ENCODE peak calls at places on chromosomes 7 and 10, in nine cellular contexts. P, B, W, G, J, I, Z, E and X are unnamed samples. For H3K4me1, the result is how much of the 10 kb centered on the place peaks cover.

GRCh38 chr10:93462881-93463280 is 19.3 kb downstream of the MYOF start:
- DNase-seq in Z (peak), W (no peak), G (no peak), J (no peak), E (no peak), P (no peak), I (no peak), B (no peak), X (no peak)

GRCh38 chr7:138902156-138902555 is 79.0 kb downstream of the KIAA1549 start:
- DNase-seq in P (no peak), B (no peak), I (no peak), Z (no peak), G (no peak), W (no peak), J (no peak), E (no peak), X (no peak)

GRCh38 chr7:2819954-2820397 is 24.1 kb downstream of the GNA12 start:
- DNase-seq in Z (no peak), P (no peak), E (no peak), B (no peak), G (no peak), J (no peak), W (no peak), I (no peak), X (peak)

GRCh38 chr7:47537716-47538640 is 43.9 kb downstream of the TNS3 start:
- DNase-seq in W (no peak), P (peak), Z (no peak), I (no peak), B (no peak), J (no peak), G (no peak), E (no peak), X (no peak)

GRCh38 chr7:119228482-119228881 is 1004.0 kb downstream of the ANKRD7 start:
- DNase-seq in E (no peak), B (no peak), G (no peak), Z (no peak), I (peak), W (no peak), J (no peak), P (no peak), X (no peak)

GRCh38 chr10:47286591-47287325 is 13.2 kb upstream of the GDF10 start:
- DNase-seq in J (no peak), P (no peak), W (no peak), E (no peak), Z (no peak), B (peak), G (no peak), I (no peak), X (no peak)

GRCh38 chr10:126063353-126063791 is 167.0 kb downstream of the FANK1 start:
- DNase-seq in J (no peak), Z (peak), P (no peak), W (no peak), E (no peak), I (no peak), B (peak), G (no peak), X (no peak)

GRCh38 chr10:30915141-30915540 is 116.5 kb downstream of the ZNF438 start:
- DNase-seq in E (no peak), J (no peak), W (no peak), I (no peak), B (no peak), Z (no peak), G (no peak), P (no peak), X (no peak)

GRCh38 chr7:140676303-140676702 is 3.6 kb downstream of the ADCK2 start:
- DNase-seq in P (no peak), W (no peak), J (no peak), E (no peak), B (no peak), I (peak), Z (no peak), G (no peak), X (no peak)

GRCh38 chr7:101164071-101164840 is 1.1 kb downstream of the VGF start:
- DNase-seq in E (no peak), I (no peak), B (no peak), G (no peak), P (no peak), Z (peak), W (peak), J (no peak), X (peak)

GRCh38 chr10:24901686-24902399 is 50.6 kb downstream of the PRTFDC1 start:
- DNase-seq in I (peak), B (no peak), P (peak), J (peak), E (no peak), Z (peak), W (peak), G (peak), X (peak)

GRCh38 chr7:22256702-22257101 is 100.3 kb downstream of the RAPGEF5 start:
- DNase-seq in W (no peak), J (no peak), Z (no peak), P (no peak), B (no peak), G (no peak), E (no peak), I (no peak), X (no peak)

GRCh38 chr7:2931034-2931415 is 86.9 kb upstream of the GNA12 start:
- DNase-seq in Z (no peak), E (no peak), B (no peak), J (no peak), W (no peak), P (no peak), I (no peak), G (no peak), X (peak)

GRCh38 chr10:103648231-103648950 is 154.9 kb downstream of the NEURL1 start:
- DNase-seq in G (no peak), P (no peak), I (no peak), B (no peak), J (no peak), W (peak), E (no peak), Z (no peak), X (peak)

GRCh38 chr7:138370956-138371355 is 89.1 kb upstream of the TRIM24 start:
- DNase-seq in G (no peak), I (no peak), W (no peak), P (no peak), B (no peak), Z (no peak), E (no peak), J (no peak), X (no peak)

GRCh38 chr10:89481662-89482061 is 53.7 kb downstream of the SLC16A12 start:
- DNase-seq in E (no peak), I (no peak), Z (peak), W (no peak), B (no peak), G (no peak), J (no peak), P (no peak), X (no peak)

GRCh38 chr7:150586068-150586777 is 19.0 kb downstream of the GIMAP4 start:
- DNase-seq in I (no peak), P (no peak), B (no peak), Z (no peak), W (no peak), J (no peak), G (no peak), E (no peak), X (no peak)

GRCh38 chr10:120400601-120401000 is 56.4 kb upstream of the PLPP4 start:
- DNase-seq in I (no peak), G (no peak), J (no peak), W (no peak), P (no peak), B (no peak), E (no peak), Z (no peak), X (no peak)

GRCh38 chr10:80497187-80498038 is 40.3 kb upstream of the SH2D4B start:
- DNase-seq in Z (no peak), E (no peak), W (no peak), G (peak), P (peak), I (no peak), J (no peak), B (no peak), X (peak)

GRCh38 chr7:23357190-23358093 is 58.3 kb downstream of the MALSU1 start:
- DNase-seq in J (no peak), B (no peak), P (no peak), I (peak), E (no peak), Z (peak), W (no peak), G (no peak), X (no peak)

GRCh38 chr7:152355474-152356057 is 80.2 kb downstream of the KMT2C start:
- DNase-seq in B (no peak), P (no peak), G (no peak), I (no peak), E (no peak), W (no peak), J (no peak), Z (no peak), X (no peak)

GRCh38 chr10:111745982-111746381 is 437.6 kb downstream of the GPAM start:
- DNase-seq in P (no peak), W (no peak), I (no peak), J (no peak), B (no peak), Z (no peak), E (no peak), G (no peak), X (no peak)

GRCh38 chr7:117098457-117098856 is 145.2 kb downstream of the ST7 start:
- DNase-seq in B (no peak), G (no peak), E (no peak), I (no peak), P (no peak), J (no peak), Z (no peak), W (no peak), X (no peak)

GRCh38 chr7:100471021-100471420 is 7.0 kb upstream of the SPACDR start:
- DNase-seq in Z (no peak), J (no peak), G (no peak), W (no peak), P (no peak), E (no peak), I (no peak), B (no peak), X (peak)

GRCh38 chr10:126243306-126243705 is 145.0 kb downstream of the ADAM12 start:
- DNase-seq in W (no peak), B (no peak), E (no peak), G (no peak), Z (no peak), I (no peak), J (no peak), P (no peak), X (no peak)

GRCh38 chr7:105638942-105639495 is 57.7 kb upstream of the EFCAB10 start:
- DNase-seq in P (no peak), Z (no peak), I (no peak), G (peak), W (no peak), E (no peak), J (no peak), B (no peak), X (no peak)

GRCh38 chr7:2403718-2404648 is 572 bp downstream of the CHST12 start:
- DNase-seq in P (peak), Z (no peak), I (peak), J (no peak), E (no peak), W (peak), G (peak), B (no peak), X (peak)

GRCh38 chr7:28722684-28723083 is 235.4 kb downstream of the TRIL start:
- DNase-seq in B (no peak), P (no peak), Z (no peak), I (no peak), G (no peak), W (no peak), J (no peak), E (no peak), X (no peak)

GRCh38 chr7:128304212-128304611 is 39.5 kb downstream of the RBM28 start:
- DNase-seq in P (no peak), E (no peak), Z (no peak), G (no peak), J (no peak), W (no peak), I (no peak), B (no peak), X (no peak)

GRCh38 chr7:120554960-120555571 is 282.1 kb downstream of the KCND2 start:
- DNase-seq in G (peak), B (no peak), E (no peak), I (peak), Z (peak), J (no peak), P (no peak), W (peak), X (no peak)

GRCh38 chr7:117870405-117870905 is 2.8 kb downstream of the CTTNBP2 start:
- DNase-seq in B (no peak), E (no peak), G (no peak), I (no peak), Z (no peak), W (no peak), J (no peak), P (no peak), X (no peak)

GRCh38 chr10:103618575-103619423 is 125.3 kb downstream of the NEURL1 start:
- DNase-seq in Z (no peak), P (peak), J (peak), B (no peak), W (peak), G (peak), I (no peak), E (no peak), X (peak)

GRCh38 chr7:188727-189500 is 3.5 kb upstream of the FAM20C start:
- DNase-seq in W (no peak), P (no peak), B (no peak), Z (no peak), E (no peak), G (no peak), J (no peak), I (no peak), X (no peak)

GRCh38 chr7:19122018-19122588 is 4.7 kb upstream of the TWIST1 start:
- DNase-seq in I (peak), G (no peak), P (no peak), B (no peak), Z (peak), J (no peak), E (no peak), W (no peak), X (no peak)

GRCh38 chr7:151091431-151091830 is 5.2 kb downstream of the AGAP3 start:
- DNase-seq in I (peak), P (no peak), G (peak), J (no peak), E (no peak), B (no peak), Z (peak), W (no peak), X (no peak)

GRCh38 chr7:5824297-5824610 is 42.8 kb upstream of the RNF216 start:
- DNase-seq in W (no peak), I (no peak), Z (no peak), P (no peak), E (peak), B (no peak), G (no peak), J (no peak), X (no peak)

GRCh38 chr7:37448637-37449331 is at the start of gene ELMO1:
- DNase-seq in J (peak), B (peak), W (peak), I (peak), E (peak), G (peak), Z (peak), P (peak), X (peak)

GRCh38 chr10:113820507-113820906 is 33.4 kb downstream of the DCLRE1A start:
- DNase-seq in E (no peak), W (no peak), G (no peak), B (no peak), J (no peak), I (no peak), P (no peak), Z (no peak), X (no peak)

GRCh38 chr7:50679218-50680007 is 103.3 kb downstream of the GRB10 start:
- DNase-seq in W (no peak), G (no peak), P (no peak), J (no peak), I (peak), Z (peak), B (no peak), E (no peak), X (no peak)

GRCh38 chr10:5547934-5548660 is 23.3 kb downstream of the CALML3 start:
- DNase-seq in E (no peak), J (no peak), W (no peak), B (peak), P (peak), G (peak), I (no peak), Z (peak), X (no peak)

GRCh38 chr10:5545778-5546710 is 21.3 kb downstream of the CALML3 start:
- DNase-seq in Z (peak), G (peak), J (no peak), W (peak), I (no peak), P (peak), B (peak), E (no peak), X (peak)

GRCh38 chr10:5545426-5545777 is 20.6 kb downstream of the CALML3 start:
- DNase-seq in J (no peak), E (no peak), Z (no peak), P (no peak), I (no peak), B (no peak), G (no peak), W (no peak), X (no peak)

GRCh38 chr10:5547684-5547933 is 22.8 kb downstream of the CALML3 start:
- DNase-seq in B (no peak), E (no peak), W (no peak), G (no peak), J (no peak), P (no peak), I (no peak), Z (no peak), X (no peak)

GRCh38 chr10:5546891-5547683 is 22.3 kb downstream of the CALML3 start:
- DNase-seq in G (peak), B (peak), Z (peak), I (no peak), J (no peak), W (no peak), E (no peak), P (peak), X (no peak)
- H3K4me3 ChIP-seq in G (no peak), B (peak), Z (peak), I (peak), J (peak), W (no peak), E (no peak), P (no peak), X (no peak)

DNA sequence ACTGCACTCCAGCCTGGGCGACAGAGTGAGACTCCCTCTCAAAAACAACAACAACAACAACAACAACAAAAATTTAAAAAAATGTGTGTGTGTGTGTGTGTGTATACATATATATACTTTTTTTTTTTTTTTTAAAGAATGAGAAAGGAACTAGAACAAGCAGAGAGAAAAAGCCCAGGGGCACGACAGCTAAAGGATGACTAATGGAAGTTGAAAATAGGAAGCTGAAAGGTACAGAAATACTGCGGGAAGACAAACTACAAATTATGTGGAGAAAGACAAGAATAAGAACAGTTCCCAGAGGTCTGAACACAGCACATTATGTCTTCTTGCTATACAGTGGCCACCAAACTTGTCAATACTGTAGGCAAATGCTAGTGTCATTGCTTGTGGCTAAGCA is 141.9 kb upstream of the PRSS1 start:
- DNase-seq in I (no peak), J (no peak), P (no peak), E (no peak), G (no peak), W (no peak), B (no peak), Z (no peak), X (no peak)
- H3K4me1 ChIP-seq in I (under half), J (under half), P (under half), E (under half), G (under half), W (under half), B (under half), Z (under half), X (under half)

DNA sequence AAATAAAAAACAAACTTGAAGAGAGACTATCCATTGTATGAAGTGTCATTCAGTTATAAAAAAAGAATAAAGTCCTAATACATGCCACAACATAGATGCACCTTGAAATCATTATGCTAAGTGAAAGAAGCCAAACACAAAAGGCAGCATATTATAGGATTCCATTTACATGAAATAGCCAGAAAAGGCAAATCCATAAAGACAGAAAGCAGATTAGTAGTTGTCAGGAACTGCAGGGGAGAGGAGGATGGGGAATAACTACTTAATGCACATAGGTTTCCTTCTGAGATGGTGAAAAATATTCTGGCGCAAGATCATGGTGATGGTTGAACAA is 6.6 kb upstream of the PON1 start:
- DNase-seq in J (no peak), P (no peak), E (no peak), Z (no peak), W (no peak), B (no peak), G (no peak), I (no peak), X (no peak)
- H3K4me3 ChIP-seq in J (peak), P (peak), E (peak), Z (peak), W (no peak), B (peak), G (no peak), I (no peak), X (peak)

GRCh38 chr7:27169658-27170493 is 4.2 kb downstream of the HOXA10 start:
- DNase-seq in Z (peak), J (no peak), B (no peak), E (no peak), P (peak), W (no peak), I (no peak), G (no peak), X (peak)

GRCh38 chr7:27171636-27172387 is 2.3 kb downstream of the HOXA10 start:
- DNase-seq in Z (no peak), B (peak), G (no peak), J (no peak), W (no peak), P (peak), I (no peak), E (no peak), X (peak)

GRCh38 chr7:27172388-27172774 is 1.7 kb downstream of the HOXA10 start:
- DNase-seq in I (no peak), Z (no peak), B (peak), W (no peak), G (no peak), P (peak), E (no peak), J (no peak), X (peak)

GRCh38 chr7:27170494-27170811 is 3.7 kb downstream of the HOXA10 start:
- DNase-seq in I (no peak), E (no peak), B (no peak), Z (no peak), P (no peak), J (no peak), G (no peak), W (no peak), X (no peak)

DNA sequence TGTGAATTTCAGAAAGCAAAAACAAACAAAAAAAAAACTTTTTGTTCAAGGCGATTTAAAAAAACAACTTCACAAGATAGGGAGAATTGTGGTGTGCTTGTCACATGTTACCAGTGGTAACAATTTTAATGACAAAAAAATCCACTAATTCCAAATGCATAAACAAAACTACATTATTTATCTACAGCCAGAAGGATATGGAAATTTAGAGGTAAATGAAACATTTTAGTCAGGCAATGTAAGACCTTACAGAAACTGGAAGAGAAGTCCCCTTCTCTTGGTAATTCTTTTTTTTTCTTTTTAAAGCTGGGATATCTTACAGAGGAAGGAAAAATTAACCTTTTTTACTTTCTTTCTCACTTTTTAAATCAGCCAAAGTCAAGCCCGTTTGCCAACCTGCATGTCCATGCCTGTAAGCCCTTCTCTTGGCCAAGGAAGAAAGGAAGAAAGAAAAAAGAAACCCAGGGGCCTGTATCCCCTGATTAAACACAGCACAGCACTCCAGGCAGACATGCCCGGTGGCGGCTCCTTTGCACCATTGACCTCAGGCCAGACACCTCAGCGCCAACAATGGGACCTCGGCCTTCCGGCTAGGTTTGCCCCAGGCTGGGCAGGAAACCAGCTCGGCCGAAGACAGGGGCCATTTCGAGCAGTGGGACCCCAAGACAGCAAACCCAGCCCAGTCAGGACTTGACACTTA is 3.0 kb downstream of the HOXA10 start:
- DNase-seq in G (no peak), B (no peak), Z (no peak), P (no peak), I (no peak), J (no peak), E (no peak), W (no peak), X (peak)
- H3K4me1 ChIP-seq in G (under half), B (half or more), Z (under half), P (under half), I (under half), J (under half), E (under half), W (under half), X (under half)